ENCODE peak calls at places on chromosomes 1 and 21, in four cellular contexts. N, G, J and E are unnamed samples.

GRCh38 chr1:228740543-228740942 is 5.3 kb downstream of the RHOU start:
- DNase-seq in J (no peak), N (no peak), G (no peak), E (no peak)

GRCh38 chr1:162458206-162458605 is 39.4 kb upstream of the UHMK1 start:
- DNase-seq in J (no peak), N (no peak), G (no peak), E (no peak)

GRCh38 chr1:6601865-6602668 is 602 bp downstream of the KLHL21 start:
- DNase-seq in J (no peak), G (peak; percentile 42), N (peak; percentile 61), E (peak; percentile 91)

GRCh38 chr1:225572422-225572821 is 80.5 kb downstream of the ENAH start:
- DNase-seq in N (no peak), J (no peak), G (no peak), E (no peak)

GRCh38 chr1:99004270-99005141 is at the start of gene PLPPR5:
- DNase-seq in N (no peak), J (no peak), G (no peak), E (peak; percentile 75)

GRCh38 chr21:30518876-30519275 is 16.9 kb upstream of the KRTAP19-5 start:
- DNase-seq in J (no peak), N (no peak), G (no peak), E (no peak)

GRCh38 chr1:28740118-28740517 is 3.4 kb downstream of the YTHDF2 start:
- DNase-seq in N (no peak), J (no peak), G (no peak), E (no peak)

GRCh38 chr1:27574001-27574781 is 29.8 kb downstream of the AHDC1 start:
- DNase-seq in J (no peak), N (no peak), G (no peak), E (no peak)

GRCh38 chr1:43420874-43421273 is 31.2 kb downstream of the SZT2 start:
- DNase-seq in J (no peak), G (no peak), N (no peak), E (no peak)

GRCh38 chr1:203751051-203751450 is 13.9 kb upstream of the LAX1 start:
- DNase-seq in J (no peak), G (no peak), N (no peak), E (no peak)

GRCh38 chr1:76090284-76091180 is 16.0 kb downstream of the ST6GALNAC3 start:
- DNase-seq in G (no peak), J (peak; percentile 8), N (no peak), E (no peak)

GRCh38 chr1:202288177-202288576 is 53.6 kb downstream of the UBE2T start:
- DNase-seq in G (no peak), N (no peak), J (no peak), E (peak; percentile 6)

GRCh38 chr1:167454929-167455785 is 63.2 kb downstream of the CD247 start:
- DNase-seq in N (peak; percentile 69), G (peak; percentile 77), J (peak; percentile 58), E (peak; percentile 94)

GRCh38 chr1:37809942-37810341 is 1.9 kb upstream of the YRDC start:
- DNase-seq in G (no peak), N (no peak), J (no peak), E (no peak)

GRCh38 chr1:96632045-96632664 is 89.4 kb upstream of the PTBP2 start:
- DNase-seq in N (no peak), G (no peak), J (no peak), E (no peak)

GRCh38 chr1:4851666-4852065 is 197.3 kb downstream of the AJAP1 start:
- DNase-seq in G (no peak), N (no peak), J (no peak), E (no peak)

GRCh38 chr1:115677570-115677969 is 35.8 kb downstream of the VANGL1 start:
- DNase-seq in N (no peak), J (no peak), G (no peak), E (no peak)

GRCh38 chr21:38282921-38283320 is 26.1 kb downstream of the KCNJ15 start:
- DNase-seq in G (no peak), J (peak; percentile 54), N (no peak), E (no peak)

GRCh38 chr1:45815667-45816458 is 12.5 kb downstream of the MAST2 start:
- DNase-seq in G (no peak), J (no peak), N (no peak), E (no peak)

GRCh38 chr1:194004146-194004545 is 817.7 kb upstream of the B3GALT2 start:
- DNase-seq in J (no peak), N (no peak), G (no peak), E (no peak)

GRCh38 chr1:237220243-237220642 is 178.3 kb downstream of the RYR2 start:
- DNase-seq in G (no peak), N (no peak), J (no peak), E (no peak)

GRCh38 chr21:45630876-45631275 is 12.6 kb upstream of the PCBP3 start:
- DNase-seq in J (no peak), G (no peak), N (no peak), E (no peak)

GRCh38 chr1:156961709-156962108 is 41.3 kb downstream of the LRRC71 start:
- DNase-seq in J (peak; percentile 33), G (no peak), N (no peak), E (no peak)

GRCh38 chr1:20981903-20982695 is 194.6 kb downstream of the EIF4G3 start:
- DNase-seq in G (no peak), J (no peak), N (no peak), E (no peak)

GRCh38 chr1:154459044-154459443 is 43.0 kb upstream of the TDRD10 start:
- DNase-seq in G (no peak), J (no peak), N (no peak), E (peak; percentile 33)

GRCh38 chr1:169683661-169684060 is 27.8 kb downstream of the SELL start:
- DNase-seq in N (no peak), G (no peak), J (no peak), E (no peak)

GRCh38 chr21:42658320-42659105 is 5.1 kb downstream of the PDE9A start:
- DNase-seq in N (no peak), G (no peak), J (no peak), E (peak; percentile 64)

GRCh38 chr1:224995602-224996001 is 66.1 kb downstream of the DNAH14 start:
- DNase-seq in J (no peak), N (no peak), G (no peak), E (no peak)

GRCh38 chr1:175894543-175894942 is 151.1 kb upstream of the TNR start:
- DNase-seq in G (no peak), J (no peak), N (no peak), E (no peak)

GRCh38 chr1:203287896-203288295 is 17.4 kb upstream of the BTG2 start:
- DNase-seq in G (no peak), J (no peak), N (no peak), E (no peak)

DNA sequence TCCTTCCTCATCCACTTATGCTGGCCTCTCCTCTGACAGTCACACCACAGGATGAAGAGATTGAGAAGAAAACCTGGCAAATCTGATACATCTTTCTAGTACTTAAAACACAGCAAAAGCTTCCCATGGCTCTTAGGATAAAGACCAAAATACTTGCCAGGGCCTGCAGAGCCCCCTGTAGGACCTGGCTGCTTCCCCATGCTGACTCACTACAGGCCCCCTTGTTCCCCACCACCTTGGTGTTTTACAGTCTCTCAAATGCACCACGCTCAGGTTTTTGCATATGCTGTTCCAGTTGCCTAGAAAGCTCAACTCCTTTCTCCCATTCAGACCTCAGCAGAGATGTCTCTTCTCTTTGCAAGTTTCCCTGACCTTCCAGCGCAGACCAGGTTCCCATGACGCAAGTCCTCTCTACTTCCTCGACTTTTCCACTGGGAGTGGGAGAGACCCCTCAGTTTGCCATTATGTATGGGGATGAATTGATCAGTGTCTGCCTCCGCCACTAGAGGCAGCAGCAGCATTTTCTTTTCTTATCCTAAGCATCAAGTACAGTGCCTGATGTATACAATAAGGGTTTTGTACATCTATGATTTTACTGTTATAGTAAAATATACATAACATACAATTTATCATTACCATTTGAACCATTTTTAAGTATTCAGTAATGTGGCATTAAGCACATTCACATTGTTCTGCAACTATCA is 113.8 kb upstream of the C8B start:
- DNase-seq in G (no peak), J (no peak), N (no peak), E (no peak)
- TF ChIP-seq CTCF in G (no peak), J (peak; percentile 60), N (no peak), E (no peak)

DNA sequence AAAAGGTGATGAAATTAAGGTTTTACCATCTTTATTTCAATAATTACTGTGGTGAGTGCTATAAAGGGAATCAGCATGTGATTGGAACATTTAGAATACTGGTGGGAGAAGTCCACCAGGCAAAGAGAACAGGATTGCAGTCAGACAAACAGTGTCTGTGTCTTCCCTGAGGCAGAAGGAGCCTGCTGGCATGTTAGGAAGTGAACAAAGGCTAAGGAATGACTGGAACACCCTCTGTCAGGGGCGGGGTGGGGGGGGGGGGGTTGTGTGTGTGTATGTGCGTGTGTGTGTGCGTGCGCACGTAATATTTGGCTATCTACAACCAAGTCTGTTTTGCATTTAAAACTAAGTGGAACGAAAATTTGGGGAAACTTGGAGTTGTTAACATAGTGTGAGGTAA is 30.2 kb downstream of the SRRM1 start:
- DNase-seq in N (no peak), J (no peak), G (no peak), E (peak; percentile 8)
- TF ChIP-seq POLR2AphosphoS5 in N (no peak), J (no peak), G (no peak), E (no peak)

GRCh38 chr21:41250519-41250918 is 66.1 kb upstream of the FAM3B start:
- DNase-seq in G (no peak), J (no peak), N (peak; percentile 63), E (no peak)
- H3K27ac ChIP-seq in G (no peak overlapping the region), J (no peak overlapping the region), N (no peak overlapping the region), E (no peak overlapping the region)

GRCh38 chr1:243715285-243715684 is 134.8 kb downstream of the AKT3 start:
- DNase-seq in J (no peak), N (no peak), G (no peak), E (no peak)

GRCh38 chr1:243712242-243712641 is 137.8 kb downstream of the AKT3 start:
- DNase-seq in G (no peak), J (no peak), N (no peak), E (no peak)

GRCh38 chr1:243713470-243714186 is 136.4 kb downstream of the AKT3 start:
- DNase-seq in J (peak; percentile 7), N (no peak), G (no peak), E (no peak)

GRCh38 chr1:243710467-243710866 is 139.6 kb downstream of the AKT3 start:
- DNase-seq in J (no peak), G (no peak), N (no peak), E (no peak)

GRCh38 chr1:243712890-243713425 is 137.1 kb downstream of the AKT3 start:
- DNase-seq in J (no peak), G (no peak), N (no peak), E (no peak)
- TF ChIP-seq CTCF in J (peak; percentile 51), G (no peak), N (no peak), E (no peak)

GRCh38 chr1:232589809-232590741 is 39.9 kb downstream of the SIPA1L2 start:
- DNase-seq in G (no peak), N (no peak), J (peak; percentile 50), E (no peak)
- TF ChIP-seq POLR2AphosphoS5 in G (no peak), N (no peak), J (no peak), E (no peak)

GRCh38 chr1:47479664-47480063 is 41.8 kb downstream of the FOXD2 start:
- DNase-seq in N (no peak), G (no peak), J (no peak), E (no peak)
- H3K27ac ChIP-seq in N (no peak overlapping the region), G (no peak overlapping the region), J (no peak overlapping the region), E (no peak overlapping the region)